ENCODE peak calls at places on chromosomes 11 and 22, in five cellular contexts. M is HAP-1, B is neural progenitor cell, Y is ovary, G is pancreas. H is an unnamed sample. For H3K9me3, the result is how much of the 10 kb centered on the place peaks cover.

GRCh38 chr11:125922156-125922555 is 17.8 kb downstream of the DDX25 start:
- DNase-seq in M (no peak), B (no peak), Y (no peak), G (no peak), H (no peak)

GRCh38 chr22:38316340-38317236 is 645 bp downstream of the CSNK1E start:
- DNase-seq in M (peak), B (peak), Y (peak), G (peak), H (peak)

GRCh38 chr22:40679249-40679963 is at the start of gene MCHR1:
- DNase-seq in M (no peak), B (peak), Y (no peak), G (no peak), H (peak)

GRCh38 chr11:62546937-62547625 is 475 bp upstream of the AHNAK start:
- DNase-seq in M (no peak), B (peak), Y (peak), G (peak), H (peak)

GRCh38 chr11:119185916-119186634 is 800 bp downstream of the NHERF4 start:
- DNase-seq in M (no peak), B (no peak), Y (no peak), G (no peak), H (no peak)

GRCh38 chr22:30396871-30397655 is at the start of gene SEC14L2:
- DNase-seq in M (peak), B (peak), Y (peak), G (peak), H (peak)

GRCh38 chr11:20621679-20622078 is 22.3 kb downstream of the SLC6A5 start:
- DNase-seq in M (no peak), B (no peak), Y (no peak), G (no peak), H (no peak)

GRCh38 chr11:16240687-16241086 is 115.7 kb downstream of the SOX6 start:
- DNase-seq in M (no peak), B (no peak), Y (no peak), G (no peak), H (no peak)

GRCh38 chr11:83448686-83449085 is 162.5 kb upstream of the CCDC90B start:
- DNase-seq in M (no peak), B (no peak), Y (no peak), G (no peak), H (no peak)

GRCh38 chr11:118342503-118343161 is at the start of gene CD3D:
- DNase-seq in M (no peak), B (no peak), Y (no peak), G (no peak), H (no peak)

GRCh38 chr22:44537016-44537936 is 39.2 kb upstream of the RTL6 start:
- DNase-seq in M (no peak), B (no peak), Y (no peak), G (no peak), H (no peak)

GRCh38 chr22:44540756-44541670 is 43.0 kb upstream of the RTL6 start:
- DNase-seq in M (no peak), B (no peak), Y (no peak), G (no peak), H (no peak)

GRCh38 chr22:44538071-44538470 is 40.0 kb upstream of the RTL6 start:
- DNase-seq in M (no peak), B (no peak), Y (no peak), G (no peak), H (no peak)

GRCh38 chr22:44539467-44540063 is 41.5 kb upstream of the RTL6 start:
- DNase-seq in M (no peak), B (no peak), Y (no peak), G (no peak), H (no peak)

DNA sequence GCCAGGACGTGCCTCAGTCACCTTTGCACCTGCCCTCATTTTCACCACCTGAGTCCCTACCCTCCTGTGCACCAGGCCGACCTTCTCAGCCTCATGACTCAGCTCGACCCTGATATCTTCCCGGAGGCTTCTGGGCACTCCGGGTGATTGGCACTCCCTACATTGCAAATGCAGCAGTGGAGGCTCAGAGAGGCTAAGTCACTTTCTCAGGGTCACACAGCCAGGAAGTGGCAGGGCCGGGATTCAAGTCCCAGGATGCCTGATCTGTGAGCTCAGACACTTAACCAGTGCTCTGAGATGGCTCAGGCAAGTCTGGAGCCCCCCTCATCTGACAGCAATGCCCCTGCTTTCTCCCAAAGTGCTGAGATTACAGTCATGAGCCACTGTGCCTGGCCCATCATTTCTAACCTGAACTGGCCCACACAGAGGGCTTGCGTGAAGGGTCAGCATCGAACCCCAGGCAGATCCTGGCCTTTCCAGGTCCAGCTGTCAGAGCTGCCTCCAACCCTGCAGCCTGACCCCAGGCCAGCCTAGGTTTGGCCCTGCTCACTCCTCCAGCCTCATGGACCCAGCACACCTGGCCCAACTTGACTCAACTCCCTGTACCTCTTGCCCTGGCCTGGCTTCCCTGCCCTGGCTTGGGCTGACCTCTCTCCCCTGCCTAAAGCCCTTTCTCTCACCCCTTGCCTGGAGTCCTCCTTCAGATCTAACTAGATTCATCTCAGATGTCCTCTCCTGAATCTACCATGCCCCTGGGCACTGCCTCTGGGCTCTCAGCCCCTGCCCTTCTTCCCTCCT is 40.7 kb upstream of the RTL6 start:
- DNase-seq in M (no peak), B (no peak), Y (no peak), G (no peak), H (no peak)
- H3K9me3 ChIP-seq in M (under half), B (under half), Y (under half), G (under half), H (under half)

DNA sequence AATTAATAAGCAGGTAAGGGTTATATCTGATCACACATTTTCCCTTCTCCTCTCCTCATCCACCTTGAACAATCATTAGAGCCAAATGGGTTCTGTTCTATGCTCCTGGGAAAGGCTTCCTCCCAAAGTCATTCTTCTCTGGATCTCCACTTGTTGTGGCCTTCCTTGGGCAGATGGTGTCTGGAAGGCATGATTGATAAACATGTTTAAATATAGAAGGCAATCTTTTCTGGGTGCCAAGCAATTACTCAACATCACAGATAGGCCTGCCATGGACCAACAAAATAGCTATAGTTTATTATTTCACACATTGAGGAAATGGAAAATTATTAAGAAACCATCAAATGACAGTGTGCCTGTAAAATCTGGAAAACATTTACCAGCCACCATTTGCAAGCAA is 73.5 kb downstream of the KCNA4 start:
- DNase-seq in M (no peak), B (no peak), Y (no peak), G (no peak), H (no peak)
- H3K9me3 ChIP-seq in M (under half), B (under half), Y (under half), G (under half), H (under half)

DNA sequence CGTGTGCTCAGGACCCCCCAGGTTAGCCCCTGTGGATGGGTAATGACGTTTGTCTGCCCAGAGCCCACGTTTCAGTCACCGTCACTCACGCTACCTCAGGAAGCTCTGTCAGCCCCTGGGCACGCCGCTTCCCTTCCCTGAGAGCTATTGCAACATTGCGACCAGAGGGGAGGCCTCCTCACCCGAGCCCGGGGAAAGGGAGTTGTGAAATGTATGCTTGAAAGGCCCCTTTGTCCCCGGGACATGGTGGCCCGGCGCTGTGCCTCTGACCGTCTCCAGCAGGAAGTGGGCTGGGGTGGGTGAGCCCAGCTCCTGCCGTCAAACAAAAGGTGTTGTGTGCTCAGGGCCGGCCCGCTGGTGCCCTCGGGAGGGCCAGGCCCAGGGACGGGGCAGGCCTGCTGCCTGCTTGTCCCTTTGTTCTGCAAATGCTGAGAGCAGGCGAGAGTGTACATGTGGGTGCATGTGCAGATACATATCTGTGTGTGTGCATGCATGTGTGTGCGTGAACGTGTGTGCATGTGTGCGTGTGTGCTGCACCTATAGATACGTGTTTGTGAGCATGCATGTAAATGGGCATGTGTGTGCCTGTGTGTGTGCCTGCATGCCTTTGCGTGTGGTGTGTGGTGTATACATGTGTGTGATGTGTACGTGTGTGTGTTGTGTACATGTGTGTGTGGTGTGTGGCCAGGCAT is 1125.0 kb downstream of the BRD1 start:
- DNase-seq in M (no peak), B (peak), Y (no peak), G (peak), H (no peak)
- H3K9me3 ChIP-seq in M (under half), B (under half), Y (under half), G (under half), H (under half)

GRCh38 chr11:103552086-103552485 is 442.9 kb downstream of the DYNC2H1 start:
- DNase-seq in M (no peak), B (no peak), Y (no peak), G (no peak), H (no peak)

GRCh38 chr11:103546236-103546635 is 437.0 kb downstream of the DYNC2H1 start:
- DNase-seq in M (no peak), B (no peak), Y (no peak), G (no peak), H (no peak)

GRCh38 chr11:103547009-103547408 is 437.8 kb downstream of the DYNC2H1 start:
- DNase-seq in M (no peak), B (no peak), Y (no peak), G (no peak), H (no peak)

GRCh38 chr11:103547691-103548090 is 438.5 kb downstream of the DYNC2H1 start:
- DNase-seq in M (no peak), B (no peak), Y (no peak), G (no peak), H (no peak)

GRCh38 chr11:103548838-103549237 is 439.6 kb downstream of the DYNC2H1 start:
- DNase-seq in M (no peak), B (no peak), Y (no peak), G (no peak), H (no peak)
- H3K9me3 ChIP-seq in M (under half), B (under half), Y (under half), G (under half), H (under half)

GRCh38 chr22:49618689-49618953 is 209.1 kb downstream of the BRD1 start:
- DNase-seq in M (no peak), B (no peak), Y (peak), G (no peak), H (no peak)

GRCh38 chr22:49617866-49618688 is 209.6 kb downstream of the BRD1 start:
- DNase-seq in M (no peak), B (no peak), Y (peak), G (no peak), H (no peak)

GRCh38 chr22:49614966-49615965 is 212.4 kb downstream of the BRD1 start:
- DNase-seq in M (no peak), B (no peak), Y (no peak), G (no peak), H (no peak)

GRCh38 chr22:49616356-49617231 is 211.1 kb downstream of the BRD1 start:
- DNase-seq in M (no peak), B (no peak), Y (no peak), G (no peak), H (no peak)

GRCh38 chr22:49617264-49617663 is 210.4 kb downstream of the BRD1 start:
- DNase-seq in M (no peak), B (no peak), Y (no peak), G (no peak), H (no peak)
- H3K9me3 ChIP-seq in M (under half), B (under half), Y (under half), G (under half), H (under half)

H was measured in thyroid gland.